ENCODE peak calls at places on chromosomes 11 and 22, in five cellular contexts. K, V, Y, U and F are unnamed samples.

GRCh38 chr22:34105461-34106062 is 185.3 kb upstream of the LARGE1 start:
- DNase-seq in V (no peak), K (peak), Y (no peak), U (no peak), F (no peak)

GRCh38 chr11:70637186-70637800 is 239.0 kb downstream of the CTTN start:
- DNase-seq in K (no peak), Y (no peak), V (no peak), U (no peak), F (no peak)

GRCh38 chr11:95791385-95792033 is 1.2 kb downstream of the CEP57 start:
- DNase-seq in U (no peak), K (no peak), V (no peak), Y (no peak), F (no peak)

GRCh38 chr22:46646531-46647211 is 26.5 kb downstream of the GRAMD4 start:
- DNase-seq in U (no peak), V (no peak), K (no peak), Y (no peak), F (no peak)

GRCh38 chr11:71391786-71392185 is 56.4 kb downstream of the DHCR7 start:
- DNase-seq in K (no peak), Y (no peak), V (no peak), U (no peak), F (no peak)

GRCh38 chr11:76206327-76207081 is at the start of gene WNT11:
- DNase-seq in U (no peak), Y (no peak), K (no peak), V (no peak), F (no peak)

GRCh38 chr11:79253280-79253679 is 187.6 kb downstream of the TENM4 start:
- DNase-seq in Y (no peak), K (no peak), U (no peak), V (no peak), F (no peak)

GRCh38 chr22:22342697-22343602 is 98.4 kb downstream of the VPREB1 start:
- DNase-seq in K (peak), Y (no peak), V (peak), U (peak), F (peak)

GRCh38 chr11:23103403-23103802 is 243.1 kb upstream of the CCDC179 start:
- DNase-seq in U (no peak), K (peak), V (no peak), Y (no peak), F (no peak)

GRCh38 chr11:118918128-118918685 is 7.5 kb downstream of the BCL9L start:
- DNase-seq in K (peak), Y (no peak), U (peak), V (no peak), F (peak)

GRCh38 chr11:120413480-120413879 is 77.3 kb downstream of the ARHGEF12 start:
- DNase-seq in U (no peak), V (no peak), Y (no peak), K (peak), F (no peak)